ENCODE peak calls at places on chromosomes 1 and 21, in nine cellular contexts. One of them, this sample, is unnamed.

GRCh38 chr1:30407862-30408580 is 315.4 kb downstream of the MATN1 start:
- DNase-seq in IMR-90: no peak
- DNase-seq in GM12865: no peak
- DNase-seq in fibroblast of mammary gland: no peak
- DNase-seq in dorsolateral prefrontal cortex: no peak
- DNase-seq in mammary epithelial cell: no peak
- DNase-seq in heart left ventricle: peak; percentile 1
- DNase-seq in heart right ventricle: no peak
- DNase-seq in H1: peak; percentile 23
- DNase-seq in this sample: peak; percentile 31

GRCh38 chr1:66685670-66686069 is 66.6 kb upstream of the DYNLT5 start:
- DNase-seq in IMR-90: peak; percentile 38
- DNase-seq in GM12865: no peak
- DNase-seq in fibroblast of mammary gland: peak; percentile 19
- DNase-seq in dorsolateral prefrontal cortex: no peak
- DNase-seq in mammary epithelial cell: peak; percentile 23
- DNase-seq in heart left ventricle: no peak
- DNase-seq in heart right ventricle: no peak
- DNase-seq in H1: no peak
- DNase-seq in this sample: no peak

GRCh38 chr1:154609398-154610380 is 1.7 kb upstream of the ADAR start:
- DNase-seq in IMR-90: peak; percentile 36
- DNase-seq in GM12865: peak; percentile 82
- DNase-seq in fibroblast of mammary gland: peak; percentile 27
- DNase-seq in dorsolateral prefrontal cortex: no peak
- DNase-seq in mammary epithelial cell: peak; percentile 37
- DNase-seq in heart left ventricle: no peak
- DNase-seq in heart right ventricle: no peak
- DNase-seq in H1: peak; percentile 66
- DNase-seq in this sample: no peak

GRCh38 chr1:23166854-23167253 is 1.8 kb downstream of the LUZP1 start:
- DNase-seq in IMR-90: no peak
- DNase-seq in GM12865: no peak
- DNase-seq in fibroblast of mammary gland: no peak
- DNase-seq in dorsolateral prefrontal cortex: no peak
- DNase-seq in mammary epithelial cell: no peak
- DNase-seq in heart left ventricle: no peak
- DNase-seq in heart right ventricle: no peak
- DNase-seq in H1: no peak
- DNase-seq in this sample: no peak

GRCh38 chr1:94720091-94720793 is 99.9 kb upstream of the SLC44A3 start:
- DNase-seq in IMR-90: no peak
- DNase-seq in GM12865: peak; percentile 81
- DNase-seq in fibroblast of mammary gland: no peak
- DNase-seq in dorsolateral prefrontal cortex: no peak
- DNase-seq in mammary epithelial cell: no peak
- DNase-seq in heart left ventricle: no peak
- DNase-seq in heart right ventricle: no peak
- DNase-seq in H1: no peak
- DNase-seq in this sample: no peak

GRCh38 chr1:61887076-61887867 is 145.0 kb downstream of the PATJ start:
- DNase-seq in IMR-90: no peak
- DNase-seq in GM12865: no peak
- DNase-seq in fibroblast of mammary gland: no peak
- DNase-seq in dorsolateral prefrontal cortex: no peak
- DNase-seq in mammary epithelial cell: peak; percentile 19
- DNase-seq in heart left ventricle: peak; percentile 11
- DNase-seq in heart right ventricle: no peak
- DNase-seq in H1: no peak
- DNase-seq in this sample: no peak

GRCh38 chr21:38280446-38280845 is 23.7 kb downstream of the KCNJ15 start:
- DNase-seq in IMR-90: peak; percentile 20
- DNase-seq in GM12865: no peak
- DNase-seq in fibroblast of mammary gland: peak; percentile 87
- DNase-seq in dorsolateral prefrontal cortex: no peak
- DNase-seq in mammary epithelial cell: no peak
- DNase-seq in heart left ventricle: no peak
- DNase-seq in heart right ventricle: no peak
- DNase-seq in H1: no peak
- DNase-seq in this sample: no peak

GRCh38 chr1:92934395-92935378 is 26.6 kb downstream of the DIPK1A start:
- DNase-seq in IMR-90: peak; percentile 76
- DNase-seq in GM12865: no peak
- DNase-seq in fibroblast of mammary gland: peak; percentile 96
- DNase-seq in dorsolateral prefrontal cortex: no peak
- DNase-seq in mammary epithelial cell: peak; percentile 11
- DNase-seq in heart left ventricle: peak; percentile 70
- DNase-seq in heart right ventricle: peak; percentile 75
- DNase-seq in H1: no peak
- DNase-seq in this sample: no peak

GRCh38 chr21:41141031-41141457 is 26.9 kb upstream of the BACE2 start:
- DNase-seq in IMR-90: peak; percentile 20
- DNase-seq in GM12865: no peak
- DNase-seq in fibroblast of mammary gland: peak; percentile 5
- DNase-seq in dorsolateral prefrontal cortex: no peak
- DNase-seq in mammary epithelial cell: peak; percentile 69
- DNase-seq in heart left ventricle: no peak
- DNase-seq in heart right ventricle: no peak
- DNase-seq in H1: no peak
- DNase-seq in this sample: no peak

GRCh38 chr1:218392717-218393116 is 47.6 kb downstream of the TGFB2 start:
- DNase-seq in IMR-90: no peak
- DNase-seq in GM12865: no peak
- DNase-seq in fibroblast of mammary gland: no peak
- DNase-seq in dorsolateral prefrontal cortex: no peak
- DNase-seq in mammary epithelial cell: no peak
- DNase-seq in heart left ventricle: no peak
- DNase-seq in heart right ventricle: no peak
- DNase-seq in H1: no peak
- DNase-seq in this sample: no peak

GRCh38 chr1:22691354-22691753 is 19.3 kb upstream of the EPHB2 start:
- DNase-seq in IMR-90: peak; percentile 62
- DNase-seq in GM12865: no peak
- DNase-seq in fibroblast of mammary gland: no peak
- DNase-seq in dorsolateral prefrontal cortex: no peak
- DNase-seq in mammary epithelial cell: no peak
- DNase-seq in heart left ventricle: no peak
- DNase-seq in heart right ventricle: no peak
- DNase-seq in H1: no peak
- DNase-seq in this sample: no peak

GRCh38 chr1:94602802-94603625 is 61.5 kb upstream of the F3 start:
- DNase-seq in IMR-90: peak; percentile 68
- DNase-seq in GM12865: no peak
- DNase-seq in fibroblast of mammary gland: no peak
- DNase-seq in dorsolateral prefrontal cortex: no peak
- DNase-seq in mammary epithelial cell: no peak
- DNase-seq in heart left ventricle: no peak
- DNase-seq in heart right ventricle: no peak
- DNase-seq in H1: no peak
- DNase-seq in this sample: no peak

DNA sequence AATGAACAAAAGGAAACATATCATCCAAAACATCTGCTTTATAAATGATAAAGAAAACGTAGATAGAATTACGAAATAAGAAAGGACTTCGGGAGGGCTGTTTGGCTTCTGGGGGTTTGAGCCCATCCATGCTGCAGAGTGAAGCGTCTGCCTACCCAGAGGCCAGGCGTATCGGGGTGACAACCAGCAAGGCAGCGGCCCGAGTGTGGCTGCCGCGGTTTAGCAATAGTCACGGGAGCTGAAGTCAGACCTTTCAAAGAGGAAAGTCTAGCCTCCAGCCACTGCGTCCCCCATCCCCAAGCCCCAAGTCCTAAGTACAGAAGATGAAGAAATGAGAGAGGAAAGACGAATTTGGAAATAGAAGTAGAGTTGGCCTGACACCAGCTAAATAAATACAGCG is 8.6 kb downstream of the SLC37A1 start:
- DNase-seq in IMR-90: no peak
- DNase-seq in GM12865: no peak
- DNase-seq in fibroblast of mammary gland: no peak
- DNase-seq in dorsolateral prefrontal cortex: no peak
- DNase-seq in mammary epithelial cell: no peak
- DNase-seq in heart left ventricle: no peak
- DNase-seq in heart right ventricle: no peak
- DNase-seq in H1: no peak
- DNase-seq in this sample: no peak
- TF ChIP-seq CTCF in IMR-90: no peak
- TF ChIP-seq CTCF in GM12865: no peak
- TF ChIP-seq CTCF in fibroblast of mammary gland: no peak
- TF ChIP-seq CTCF in dorsolateral prefrontal cortex: no peak
- TF ChIP-seq CTCF in mammary epithelial cell: no peak
- TF ChIP-seq CTCF in heart left ventricle: no peak
- TF ChIP-seq CTCF in heart right ventricle: no peak
- TF ChIP-seq CTCF in H1: no peak
- TF ChIP-seq CTCF in this sample: no peak

GRCh38 chr1:26695417-26696190 is at the start of gene ARID1A:
- DNase-seq in IMR-90: peak; percentile 97
- DNase-seq in GM12865: peak; percentile 99
- DNase-seq in fibroblast of mammary gland: peak; percentile 95
- DNase-seq in dorsolateral prefrontal cortex: peak; percentile 86
- DNase-seq in mammary epithelial cell: peak; percentile 98
- DNase-seq in heart left ventricle: peak; percentile 96
- DNase-seq in heart right ventricle: peak; percentile 95
- DNase-seq in H1: peak; percentile 97
- DNase-seq in this sample: peak; percentile 99
- TF ChIP-seq CTCF in IMR-90: peak; percentile 12
- TF ChIP-seq CTCF in GM12865: no peak
- TF ChIP-seq CTCF in fibroblast of mammary gland: no peak
- TF ChIP-seq CTCF in dorsolateral prefrontal cortex: no peak
- TF ChIP-seq CTCF in mammary epithelial cell: peak; percentile 4
- TF ChIP-seq CTCF in heart left ventricle: no peak
- TF ChIP-seq CTCF in heart right ventricle: peak; percentile 31
- TF ChIP-seq CTCF in H1: no peak
- TF ChIP-seq CTCF in this sample: no peak

DNA sequence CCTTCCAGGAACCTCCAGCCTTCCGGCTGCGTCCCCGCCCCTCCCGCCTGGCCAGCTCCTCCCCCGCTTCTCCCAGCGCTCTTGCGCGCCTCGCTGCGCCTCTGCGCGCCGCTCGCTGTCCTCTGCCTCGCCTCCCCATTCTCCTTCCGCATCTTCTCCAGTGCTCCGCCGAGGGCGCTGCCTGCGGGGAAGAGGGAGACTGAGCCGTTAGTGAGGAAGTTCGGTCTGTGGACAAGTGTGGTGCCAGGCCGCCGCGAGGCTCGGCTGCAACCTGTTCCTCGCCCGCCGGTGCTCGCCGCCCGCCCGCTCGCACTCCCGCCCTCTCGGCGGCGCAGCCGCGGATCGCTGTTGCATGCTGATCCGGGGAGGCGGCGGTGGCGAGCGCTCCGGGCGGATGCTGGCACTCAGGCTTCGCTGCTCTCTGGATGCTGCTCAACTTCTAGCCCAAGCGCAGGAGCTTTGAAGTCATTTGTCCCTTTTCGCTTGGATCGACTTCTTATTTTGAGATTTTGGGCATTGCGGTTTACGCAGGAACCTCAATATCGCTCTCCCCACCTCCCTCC is 715 bp upstream of the CACNA1E start:
- DNase-seq in IMR-90: peak; percentile 0
- DNase-seq in GM12865: peak; percentile 78
- DNase-seq in fibroblast of mammary gland: peak; percentile 4
- DNase-seq in dorsolateral prefrontal cortex: peak; percentile 58
- DNase-seq in mammary epithelial cell: peak; percentile 42
- DNase-seq in heart left ventricle: no peak
- DNase-seq in heart right ventricle: no peak
- DNase-seq in H1: peak; percentile 84
- DNase-seq in this sample: peak; percentile 80
- TF ChIP-seq CTCF in IMR-90: no peak
- TF ChIP-seq CTCF in GM12865: no peak
- TF ChIP-seq CTCF in fibroblast of mammary gland: no peak
- TF ChIP-seq CTCF in dorsolateral prefrontal cortex: no peak
- TF ChIP-seq CTCF in mammary epithelial cell: no peak
- TF ChIP-seq CTCF in heart left ventricle: no peak
- TF ChIP-seq CTCF in heart right ventricle: no peak
- TF ChIP-seq CTCF in H1: no peak
- TF ChIP-seq CTCF in this sample: peak; percentile 20

GRCh38 chr1:215581896-215582295 is 14.8 kb downstream of the KCTD3 start:
- DNase-seq in IMR-90: no peak
- DNase-seq in GM12865: no peak
- DNase-seq in fibroblast of mammary gland: no peak
- DNase-seq in dorsolateral prefrontal cortex: no peak
- DNase-seq in mammary epithelial cell: no peak
- DNase-seq in heart left ventricle: no peak
- DNase-seq in heart right ventricle: no peak
- DNase-seq in H1: no peak
- DNase-seq in this sample: no peak
- TF ChIP-seq CTCF in IMR-90: no peak
- TF ChIP-seq CTCF in GM12865: no peak
- TF ChIP-seq CTCF in fibroblast of mammary gland: no peak
- TF ChIP-seq CTCF in dorsolateral prefrontal cortex: no peak
- TF ChIP-seq CTCF in mammary epithelial cell: no peak
- TF ChIP-seq CTCF in heart left ventricle: no peak
- TF ChIP-seq CTCF in heart right ventricle: no peak
- TF ChIP-seq CTCF in H1: no peak
- TF ChIP-seq CTCF in this sample: no peak

GRCh38 chr1:15885701-15886612 is 38.5 kb downstream of the SPEN start:
- DNase-seq in IMR-90: peak; percentile 86
- DNase-seq in GM12865: peak; percentile 63
- DNase-seq in fibroblast of mammary gland: peak; percentile 94
- DNase-seq in dorsolateral prefrontal cortex: peak; percentile 95
- DNase-seq in mammary epithelial cell: peak; percentile 86
- DNase-seq in heart left ventricle: peak; percentile 97
- DNase-seq in heart right ventricle: peak; percentile 97
- DNase-seq in H1: peak; percentile 88
- DNase-seq in this sample: peak; percentile 93
- TF ChIP-seq CTCF in IMR-90: peak; percentile 35
- TF ChIP-seq CTCF in GM12865: no peak
- TF ChIP-seq CTCF in fibroblast of mammary gland: peak; percentile 56
- TF ChIP-seq CTCF in dorsolateral prefrontal cortex: peak; percentile 18
- TF ChIP-seq CTCF in mammary epithelial cell: peak; percentile 32
- TF ChIP-seq CTCF in heart left ventricle: peak; percentile 34
- TF ChIP-seq CTCF in heart right ventricle: peak; percentile 43
- TF ChIP-seq CTCF in H1: no peak
- TF ChIP-seq CTCF in this sample: peak; percentile 19

DNA sequence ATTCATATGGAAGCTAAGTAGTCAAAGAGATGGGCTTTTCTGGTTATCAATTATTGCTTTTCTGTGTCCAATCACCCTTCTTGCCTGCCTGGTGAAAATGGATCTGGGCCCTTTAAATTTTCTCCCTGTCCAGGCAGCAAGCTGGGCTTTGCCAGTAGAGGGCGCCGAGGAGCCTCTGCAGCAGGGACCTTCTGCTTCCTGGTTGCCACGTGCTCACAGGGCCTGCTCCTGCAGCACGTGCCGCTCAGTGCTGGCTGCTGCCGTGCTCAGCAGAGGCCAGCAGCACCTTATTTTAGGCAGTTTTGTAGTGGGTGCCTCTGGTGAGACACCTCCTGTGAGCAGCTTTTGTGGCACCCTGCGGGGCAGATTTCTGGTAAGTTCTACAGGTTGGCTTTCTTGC is 4.0 kb downstream of the ACTL8 start:
- DNase-seq in IMR-90: no peak
- DNase-seq in GM12865: peak; percentile 37
- DNase-seq in fibroblast of mammary gland: no peak
- DNase-seq in dorsolateral prefrontal cortex: no peak
- DNase-seq in mammary epithelial cell: no peak
- DNase-seq in heart left ventricle: no peak
- DNase-seq in heart right ventricle: no peak
- DNase-seq in H1: peak; percentile 71
- DNase-seq in this sample: no peak
- TF ChIP-seq CTCF in IMR-90: peak; percentile 26
- TF ChIP-seq CTCF in GM12865: peak; percentile 27
- TF ChIP-seq CTCF in fibroblast of mammary gland: peak; percentile 33
- TF ChIP-seq CTCF in dorsolateral prefrontal cortex: no peak
- TF ChIP-seq CTCF in mammary epithelial cell: no peak
- TF ChIP-seq CTCF in heart left ventricle: no peak
- TF ChIP-seq CTCF in heart right ventricle: no peak
- TF ChIP-seq CTCF in H1: peak; percentile 49
- TF ChIP-seq CTCF in this sample: peak; percentile 56